ENCODE peak calls at places on chromosome 7, in seven cellular contexts. One of them, this sample, is unnamed.

GRCh38 chr7:78720066-78720465 is 733.4 kb downstream of the MAGI2 start:
- DNase-seq in psoas muscle: no peak
- DNase-seq in left lung: no peak
- DNase-seq in upper lobe of right lung: no peak
- DNase-seq in neuronal stem cell: no peak
- DNase-seq in stomach: no peak
- DNase-seq in Caco-2: no peak
- DNase-seq in this sample: no peak

GRCh38 chr7:25895792-25896171 is 256.2 kb upstream of the NFE2L3 start:
- DNase-seq in psoas muscle: no peak
- DNase-seq in upper lobe of right lung: no peak
- DNase-seq in Caco-2: no peak
- DNase-seq in neuronal stem cell: no peak
- DNase-seq in stomach: no peak
- DNase-seq in left lung: no peak
- DNase-seq in this sample: no peak

GRCh38 chr7:45181991-45182855 is 24.6 kb downstream of the RAMP3 start:
- DNase-seq in psoas muscle: no peak
- DNase-seq in upper lobe of right lung: peak; percentile 47
- DNase-seq in Caco-2: no peak
- DNase-seq in stomach: no peak
- DNase-seq in neuronal stem cell: no peak
- DNase-seq in left lung: no peak
- DNase-seq in this sample: no peak

GRCh38 chr7:139016931-139017511 is 18.8 kb downstream of the ZC3HAV1L start:
- DNase-seq in neuronal stem cell: peak; percentile 23
- DNase-seq in left lung: no peak
- DNase-seq in psoas muscle: peak; percentile 35
- DNase-seq in stomach: peak; percentile 65
- DNase-seq in upper lobe of right lung: no peak
- DNase-seq in Caco-2: peak; percentile 71
- DNase-seq in this sample: peak; percentile 60

GRCh38 chr7:151059362-151060112 is at the start of gene SLC4A2:
- DNase-seq in neuronal stem cell: peak; percentile 67
- DNase-seq in psoas muscle: peak; percentile 88
- DNase-seq in Caco-2: peak; percentile 91
- DNase-seq in left lung: peak; percentile 94
- DNase-seq in stomach: peak; percentile 83
- DNase-seq in upper lobe of right lung: peak; percentile 93
- DNase-seq in this sample: peak; percentile 86

GRCh38 chr7:155521007-155521742 is 25.2 kb downstream of the CNPY1 start:
- DNase-seq in Caco-2: no peak
- DNase-seq in psoas muscle: no peak
- DNase-seq in stomach: no peak
- DNase-seq in neuronal stem cell: no peak
- DNase-seq in left lung: no peak
- DNase-seq in upper lobe of right lung: no peak
- DNase-seq in this sample: no peak

GRCh38 chr7:129841465-129841864 is 111.3 kb downstream of the UBE2H start:
- DNase-seq in Caco-2: no peak
- DNase-seq in neuronal stem cell: no peak
- DNase-seq in psoas muscle: no peak
- DNase-seq in upper lobe of right lung: no peak
- DNase-seq in left lung: no peak
- DNase-seq in stomach: no peak
- DNase-seq in this sample: no peak

GRCh38 chr7:28988818-28989595 is 30.9 kb upstream of the TRIL start:
- DNase-seq in left lung: no peak
- DNase-seq in Caco-2: no peak
- DNase-seq in upper lobe of right lung: no peak
- DNase-seq in neuronal stem cell: no peak
- DNase-seq in psoas muscle: peak; percentile 78
- DNase-seq in stomach: no peak
- DNase-seq in this sample: no peak

GRCh38 chr7:47320296-47320695 is 261.6 kb downstream of the TNS3 start:
- DNase-seq in psoas muscle: no peak
- DNase-seq in left lung: no peak
- DNase-seq in upper lobe of right lung: no peak
- DNase-seq in stomach: no peak
- DNase-seq in neuronal stem cell: no peak
- DNase-seq in Caco-2: no peak
- DNase-seq in this sample: no peak

GRCh38 chr7:142798451-142799438 is 28.0 kb downstream of the PRSS2 start:
- DNase-seq in psoas muscle: no peak
- DNase-seq in stomach: no peak
- DNase-seq in left lung: no peak
- DNase-seq in upper lobe of right lung: no peak
- DNase-seq in Caco-2: no peak
- DNase-seq in neuronal stem cell: no peak
- DNase-seq in this sample: no peak

GRCh38 chr7:148382585-148382984 is 208.0 kb upstream of the C7orf33 start:
- DNase-seq in stomach: no peak
- DNase-seq in upper lobe of right lung: no peak
- DNase-seq in neuronal stem cell: no peak
- DNase-seq in psoas muscle: no peak
- DNase-seq in Caco-2: no peak
- DNase-seq in left lung: no peak
- DNase-seq in this sample: no peak

GRCh38 chr7:76358478-76359110 is at the start of gene YWHAG:
- DNase-seq in neuronal stem cell: peak; percentile 90
- DNase-seq in Caco-2: peak; percentile 91
- DNase-seq in upper lobe of right lung: peak; percentile 95
- DNase-seq in psoas muscle: peak; percentile 90
- DNase-seq in left lung: peak; percentile 97
- DNase-seq in stomach: peak; percentile 91
- DNase-seq in this sample: peak; percentile 75

GRCh38 chr7:95199779-95200558 is 124.4 kb downstream of the PON1 start:
- DNase-seq in Caco-2: peak; percentile 48
- DNase-seq in left lung: no peak
- DNase-seq in neuronal stem cell: peak; percentile 48
- DNase-seq in psoas muscle: peak; percentile 19
- DNase-seq in upper lobe of right lung: no peak
- DNase-seq in stomach: no peak
- DNase-seq in this sample: peak; percentile 55

GRCh38 chr7:36904101-36904500 is 179.8 kb upstream of the AOAH start:
- DNase-seq in Caco-2: no peak
- DNase-seq in neuronal stem cell: no peak
- DNase-seq in stomach: no peak
- DNase-seq in upper lobe of right lung: no peak
- DNase-seq in left lung: no peak
- DNase-seq in psoas muscle: no peak
- DNase-seq in this sample: no peak

GRCh38 chr7:102285541-102286236 is 979 bp upstream of the SH2B2 start:
- DNase-seq in left lung: no peak
- DNase-seq in psoas muscle: no peak
- DNase-seq in upper lobe of right lung: no peak
- DNase-seq in stomach: no peak
- DNase-seq in neuronal stem cell: no peak
- DNase-seq in Caco-2: no peak
- DNase-seq in this sample: no peak

GRCh38 chr7:76077435-76077834 is 29.5 kb downstream of the MDH2 start:
- DNase-seq in neuronal stem cell: no peak
- DNase-seq in left lung: no peak
- DNase-seq in psoas muscle: no peak
- DNase-seq in upper lobe of right lung: no peak
- DNase-seq in Caco-2: no peak
- DNase-seq in stomach: no peak
- DNase-seq in this sample: no peak

GRCh38 chr7:99621271-99621670 is 4.5 kb downstream of the ZSCAN25 start:
- DNase-seq in left lung: no peak
- DNase-seq in Caco-2: no peak
- DNase-seq in neuronal stem cell: no peak
- DNase-seq in upper lobe of right lung: no peak
- DNase-seq in psoas muscle: no peak
- DNase-seq in stomach: no peak
- DNase-seq in this sample: no peak

GRCh38 chr7:63106506-63107388 is 891.9 kb upstream of the ZNF722 start:
- DNase-seq in psoas muscle: no peak
- DNase-seq in neuronal stem cell: no peak
- DNase-seq in upper lobe of right lung: no peak
- DNase-seq in left lung: no peak
- DNase-seq in Caco-2: no peak
- DNase-seq in stomach: no peak
- DNase-seq in this sample: no peak

GRCh38 chr7:98617960-98618418 is 904 bp downstream of the NPTX2 start:
- DNase-seq in upper lobe of right lung: no peak
- DNase-seq in psoas muscle: no peak
- DNase-seq in stomach: no peak
- DNase-seq in neuronal stem cell: no peak
- DNase-seq in Caco-2: no peak
- DNase-seq in left lung: no peak
- DNase-seq in this sample: no peak

GRCh38 chr7:26485421-26486019 is 193.9 kb downstream of the SNX10 start:
- DNase-seq in neuronal stem cell: no peak
- DNase-seq in psoas muscle: no peak
- DNase-seq in Caco-2: no peak
- DNase-seq in upper lobe of right lung: no peak
- DNase-seq in left lung: no peak
- DNase-seq in stomach: no peak
- DNase-seq in this sample: no peak

GRCh38 chr7:30864146-30864545 is 47.5 kb upstream of the AQP1 start:
- DNase-seq in left lung: no peak
- DNase-seq in stomach: no peak
- DNase-seq in psoas muscle: no peak
- DNase-seq in Caco-2: no peak
- DNase-seq in upper lobe of right lung: no peak
- DNase-seq in neuronal stem cell: no peak
- DNase-seq in this sample: no peak

GRCh38 chr7:81264116-81264515 is 345.3 kb upstream of the SEMA3C start:
- DNase-seq in upper lobe of right lung: no peak
- DNase-seq in psoas muscle: no peak
- DNase-seq in neuronal stem cell: no peak
- DNase-seq in Caco-2: no peak
- DNase-seq in left lung: no peak
- DNase-seq in stomach: peak; percentile 31
- DNase-seq in this sample: no peak

GRCh38 chr7:5478568-5479045 is 55.0 kb upstream of the TNRC18 start:
- DNase-seq in neuronal stem cell: no peak
- DNase-seq in left lung: no peak
- DNase-seq in psoas muscle: no peak
- DNase-seq in Caco-2: no peak
- DNase-seq in upper lobe of right lung: no peak
- DNase-seq in stomach: no peak
- DNase-seq in this sample: no peak

GRCh38 chr7:103636153-103636552 is 190.1 kb upstream of the SLC26A5 start:
- DNase-seq in neuronal stem cell: peak; percentile 20
- DNase-seq in upper lobe of right lung: no peak
- DNase-seq in psoas muscle: no peak
- DNase-seq in stomach: no peak
- DNase-seq in Caco-2: peak; percentile 38
- DNase-seq in left lung: no peak
- DNase-seq in this sample: no peak

GRCh38 chr7:6649241-6649961 is 12.3 kb downstream of the ZNF316 start:
- DNase-seq in Caco-2: no peak
- DNase-seq in psoas muscle: no peak
- DNase-seq in upper lobe of right lung: peak; percentile 52
- DNase-seq in stomach: no peak
- DNase-seq in neuronal stem cell: no peak
- DNase-seq in left lung: peak; percentile 45
- DNase-seq in this sample: no peak

GRCh38 chr7:28677668-28678067 is 265.4 kb downstream of the CREB5 start:
- DNase-seq in psoas muscle: no peak
- DNase-seq in Caco-2: no peak
- DNase-seq in upper lobe of right lung: no peak
- DNase-seq in left lung: no peak
- DNase-seq in neuronal stem cell: no peak
- DNase-seq in stomach: no peak
- DNase-seq in this sample: no peak

GRCh38 chr7:47326220-47326619 is 255.7 kb downstream of the TNS3 start:
- DNase-seq in left lung: no peak
- DNase-seq in stomach: no peak
- DNase-seq in neuronal stem cell: no peak
- DNase-seq in Caco-2: peak; percentile 47
- DNase-seq in psoas muscle: no peak
- DNase-seq in upper lobe of right lung: no peak
- DNase-seq in this sample: peak; percentile 30

GRCh38 chr7:139231513-139232376 is 708 bp downstream of the UBN2 start:
- DNase-seq in psoas muscle: peak; percentile 26
- DNase-seq in left lung: peak; percentile 87
- DNase-seq in stomach: peak; percentile 27
- DNase-seq in neuronal stem cell: peak; percentile 9
- DNase-seq in upper lobe of right lung: peak; percentile 70
- DNase-seq in Caco-2: peak; percentile 47
- DNase-seq in this sample: peak; percentile 37

GRCh38 chr7:74717889-74718288 is 55.9 kb upstream of the NCF1 start:
- DNase-seq in Caco-2: no peak
- DNase-seq in upper lobe of right lung: no peak
- DNase-seq in neuronal stem cell: no peak
- DNase-seq in psoas muscle: no peak
- DNase-seq in left lung: no peak
- DNase-seq in stomach: no peak
- DNase-seq in this sample: no peak

DNA sequence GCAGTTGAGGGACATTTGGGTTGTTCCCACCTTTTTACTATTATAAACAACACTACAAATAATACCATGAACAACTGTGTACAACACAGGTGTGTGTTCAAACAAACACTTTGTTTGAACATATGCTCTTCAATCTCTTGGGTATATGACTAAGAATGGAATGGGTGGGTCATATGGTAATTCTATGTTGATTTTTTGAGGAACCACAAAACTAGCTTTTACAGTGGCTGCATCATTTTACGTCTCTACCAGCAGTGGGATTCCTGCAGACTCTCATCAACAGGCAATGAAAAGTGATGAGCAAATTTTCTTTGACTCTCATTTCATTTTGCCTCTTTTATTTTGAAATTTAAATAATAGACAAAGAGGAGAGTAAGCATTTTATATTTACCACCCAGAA is 117.0 kb upstream of the KLF14 start:
- DNase-seq in upper lobe of right lung: no peak
- DNase-seq in psoas muscle: no peak
- DNase-seq in left lung: no peak
- DNase-seq in Caco-2: no peak
- DNase-seq in stomach: no peak
- DNase-seq in neuronal stem cell: no peak
- DNase-seq in this sample: no peak
- H3K4me1 ChIP-seq in upper lobe of right lung: no peaks in the 10 kb centered on the region
- H3K4me1 ChIP-seq in psoas muscle: peaks cover 8% of the 10 kb centered on the region
- H3K4me1 ChIP-seq in left lung: no peaks in the 10 kb centered on the region
- H3K4me1 ChIP-seq in Caco-2: no peaks in the 10 kb centered on the region
- H3K4me1 ChIP-seq in stomach: no peaks in the 10 kb centered on the region
- H3K4me1 ChIP-seq in neuronal stem cell: no peaks in the 10 kb centered on the region
- H3K4me1 ChIP-seq in this sample: no peaks in the 10 kb centered on the region

GRCh38 chr7:43693687-43694398 is 35.5 kb downstream of the COA1 start:
- DNase-seq in neuronal stem cell: no peak
- DNase-seq in Caco-2: no peak
- DNase-seq in stomach: no peak
- DNase-seq in upper lobe of right lung: no peak
- DNase-seq in psoas muscle: no peak
- DNase-seq in left lung: no peak
- DNase-seq in this sample: no peak
- H3K4me1 ChIP-seq in neuronal stem cell: no peaks in the 10 kb centered on the region
- H3K4me1 ChIP-seq in Caco-2: peaks cover 9% of the 10 kb centered on the region
- H3K4me1 ChIP-seq in stomach: peaks cover 30% of the 10 kb centered on the region
- H3K4me1 ChIP-seq in upper lobe of right lung: no peaks in the 10 kb centered on the region
- H3K4me1 ChIP-seq in psoas muscle: peaks cover 37% of the 10 kb centered on the region
- H3K4me1 ChIP-seq in left lung: no peaks in the 10 kb centered on the region
- H3K4me1 ChIP-seq in this sample: peaks cover 7% of the 10 kb centered on the region

GRCh38 chr7:157368955-157369354 is 32.2 kb downstream of the DNAJB6 start:
- DNase-seq in Caco-2: no peak
- DNase-seq in stomach: no peak
- DNase-seq in psoas muscle: no peak
- DNase-seq in upper lobe of right lung: no peak
- DNase-seq in left lung: no peak
- DNase-seq in neuronal stem cell: no peak
- DNase-seq in this sample: no peak
- H3K4me1 ChIP-seq in Caco-2: no peaks in the 10 kb centered on the region
- H3K4me1 ChIP-seq in stomach: peaks cover 20% of the 10 kb centered on the region
- H3K4me1 ChIP-seq in psoas muscle: peaks cover 5% of the 10 kb centered on the region
- H3K4me1 ChIP-seq in upper lobe of right lung: no peaks in the 10 kb centered on the region
- H3K4me1 ChIP-seq in left lung: no peaks in the 10 kb centered on the region
- H3K4me1 ChIP-seq in neuronal stem cell: no peaks in the 10 kb centered on the region
- H3K4me1 ChIP-seq in this sample: no peaks in the 10 kb centered on the region

GRCh38 chr7:101240226-101241014 is 2.8 kb upstream of the CLDN15 start:
- DNase-seq in upper lobe of right lung: no peak
- DNase-seq in left lung: no peak
- DNase-seq in psoas muscle: no peak
- DNase-seq in neuronal stem cell: no peak
- DNase-seq in Caco-2: no peak
- DNase-seq in stomach: no peak
- DNase-seq in this sample: no peak
- H3K4me1 ChIP-seq in upper lobe of right lung: peaks cover 20% of the 10 kb centered on the region
- H3K4me1 ChIP-seq in left lung: peaks cover 8% of the 10 kb centered on the region
- H3K4me1 ChIP-seq in psoas muscle: peaks cover 42% of the 10 kb centered on the region
- H3K4me1 ChIP-seq in neuronal stem cell: peaks cover 9% of the 10 kb centered on the region
- H3K4me1 ChIP-seq in Caco-2: peaks cover 20% of the 10 kb centered on the region
- H3K4me1 ChIP-seq in stomach: peaks cover 76% of the 10 kb centered on the region
- H3K4me1 ChIP-seq in this sample: peaks cover 12% of the 10 kb centered on the region